ENCODE peak calls at places on chromosomes 11 and 22, in five cellular contexts. J, Z, K, E and D are unnamed samples. For H3K4me1, the result is how much of the 10 kb centered on the place peaks cover.

GRCh38 chr11:57425565-57426438 is 1.1 kb downstream of the SLC43A3 start:
- DNase-seq in J (peak), Z (no peak), K (no peak), E (peak), D (peak)

GRCh38 chr11:14967581-14968214 is 4.5 kb downstream of the CALCA start:
- DNase-seq in J (no peak), Z (no peak), K (no peak), E (no peak), D (no peak)

GRCh38 chr11:94046796-94047195 is 25.6 kb downstream of the HEPHL1 start:
- DNase-seq in J (no peak), Z (no peak), K (no peak), E (no peak), D (no peak)

GRCh38 chr22:31611065-31611760 is 50.8 kb downstream of the PISD start:
- DNase-seq in J (peak), Z (no peak), K (no peak), E (no peak), D (peak)

GRCh38 chr22:30843245-30843644 is 125.3 kb downstream of the MORC2 start:
- DNase-seq in J (no peak), Z (no peak), K (no peak), E (no peak), D (no peak)

GRCh38 chr22:30386608-30386959 is 627 bp downstream of the RNF215 start:
- DNase-seq in J (no peak), Z (no peak), K (no peak), E (peak), D (peak)

GRCh38 chr11:126202646-126203359 is 8.6 kb downstream of the RPUSD4 start:
- DNase-seq in J (no peak), Z (no peak), K (no peak), E (no peak), D (no peak)

GRCh38 chr22:49701380-49702067 is 126.1 kb downstream of the BRD1 start:
- DNase-seq in J (no peak), Z (no peak), K (no peak), E (no peak), D (no peak)

GRCh38 chr11:14275081-14275480 is 83.9 kb downstream of the RRAS2 start:
- DNase-seq in J (no peak), Z (no peak), K (no peak), E (no peak), D (no peak)

GRCh38 chr11:59206635-59207034 is 6.1 kb downstream of the MPEG1 start:
- DNase-seq in J (peak), Z (peak), K (peak), E (peak), D (no peak)

GRCh38 chr11:43927070-43927469 is 15.4 kb upstream of the C11orf96 start:
- DNase-seq in J (no peak), Z (no peak), K (no peak), E (no peak), D (no peak)

GRCh38 chr11:117457835-117458234 is 130.2 kb downstream of the CEP164 start:
- DNase-seq in J (no peak), Z (no peak), K (no peak), E (no peak), D (no peak)

GRCh38 chr11:113690619-113691569 is 15.2 kb downstream of the TMPRSS5 start:
- DNase-seq in J (peak), Z (peak), K (peak), E (peak), D (no peak)

GRCh38 chr11:64916848-64917662 is at the start of gene ATG2A:
- DNase-seq in J (peak), Z (peak), K (peak), E (peak), D (peak)

GRCh38 chr11:64915366-64915887 is 1.6 kb downstream of the ATG2A start:
- DNase-seq in J (no peak), Z (no peak), K (no peak), E (no peak), D (no peak)

GRCh38 chr11:64918056-64918455 is 1.0 kb upstream of the ATG2A start:
- DNase-seq in J (no peak), Z (peak), K (no peak), E (no peak), D (peak)

GRCh38 chr11:64917663-64917995 is 620 bp upstream of the ATG2A start:
- DNase-seq in J (no peak), Z (no peak), K (no peak), E (no peak), D (no peak)

DNA sequence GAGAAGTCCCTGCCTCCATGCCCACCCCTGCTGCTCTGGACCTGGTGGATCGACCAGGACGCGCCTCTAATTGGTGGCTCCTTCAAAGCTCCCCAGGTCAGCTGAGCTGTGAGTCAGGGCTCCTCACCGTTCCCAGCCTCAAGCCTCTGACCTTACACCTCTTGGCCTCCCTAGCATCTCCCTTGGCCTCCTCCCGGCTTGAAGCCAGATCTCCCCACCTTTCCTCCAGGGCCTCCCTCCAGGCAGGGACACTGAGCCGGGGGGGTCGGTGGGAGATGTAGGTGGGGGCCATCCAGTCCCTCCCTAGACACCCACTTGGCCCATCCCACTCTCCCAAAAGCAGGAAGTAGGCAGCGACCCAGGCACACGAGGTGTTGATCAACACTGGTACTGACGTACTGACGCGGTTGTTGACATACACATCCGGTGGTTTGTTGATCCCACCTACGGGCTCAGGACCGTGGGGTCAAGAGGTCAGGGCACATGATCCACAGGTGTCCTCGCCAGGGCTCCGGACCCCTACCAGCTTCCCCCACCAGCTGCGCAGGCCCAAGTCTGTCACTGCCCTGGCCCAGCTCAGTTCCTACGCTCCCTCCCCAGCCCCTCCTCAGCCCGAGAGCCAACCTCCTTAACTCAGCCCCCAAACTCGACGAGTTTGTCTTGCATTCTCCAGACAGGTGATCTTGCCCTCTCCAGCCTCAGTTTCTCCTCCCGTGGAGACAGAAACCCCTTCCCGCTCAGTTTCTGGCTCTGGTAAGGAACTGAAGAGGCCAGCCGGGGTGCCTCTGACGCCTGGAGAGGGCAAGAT is 765 bp downstream of the ATG2A start:
- DNase-seq in J (peak), Z (peak), K (no peak), E (peak), D (peak)
- H3K4me3 ChIP-seq in J (peak), Z (peak), K (peak), E (peak), D (peak)

GRCh38 chr22:38226853-38227649 is 25.3 kb downstream of the MAFF start:
- DNase-seq in J (no peak), Z (no peak), K (no peak), E (no peak), D (no peak)

GRCh38 chr22:38230916-38231315 is 29.1 kb downstream of the MAFF start:
- DNase-seq in J (no peak), Z (no peak), K (no peak), E (no peak), D (no peak)

GRCh38 chr22:38230108-38230825 is 28.5 kb downstream of the MAFF start:
- DNase-seq in J (peak), Z (peak), K (no peak), E (peak), D (no peak)

GRCh38 chr22:38228326-38228872 is 26.6 kb downstream of the MAFF start:
- DNase-seq in J (no peak), Z (no peak), K (no peak), E (no peak), D (no peak)

DNA sequence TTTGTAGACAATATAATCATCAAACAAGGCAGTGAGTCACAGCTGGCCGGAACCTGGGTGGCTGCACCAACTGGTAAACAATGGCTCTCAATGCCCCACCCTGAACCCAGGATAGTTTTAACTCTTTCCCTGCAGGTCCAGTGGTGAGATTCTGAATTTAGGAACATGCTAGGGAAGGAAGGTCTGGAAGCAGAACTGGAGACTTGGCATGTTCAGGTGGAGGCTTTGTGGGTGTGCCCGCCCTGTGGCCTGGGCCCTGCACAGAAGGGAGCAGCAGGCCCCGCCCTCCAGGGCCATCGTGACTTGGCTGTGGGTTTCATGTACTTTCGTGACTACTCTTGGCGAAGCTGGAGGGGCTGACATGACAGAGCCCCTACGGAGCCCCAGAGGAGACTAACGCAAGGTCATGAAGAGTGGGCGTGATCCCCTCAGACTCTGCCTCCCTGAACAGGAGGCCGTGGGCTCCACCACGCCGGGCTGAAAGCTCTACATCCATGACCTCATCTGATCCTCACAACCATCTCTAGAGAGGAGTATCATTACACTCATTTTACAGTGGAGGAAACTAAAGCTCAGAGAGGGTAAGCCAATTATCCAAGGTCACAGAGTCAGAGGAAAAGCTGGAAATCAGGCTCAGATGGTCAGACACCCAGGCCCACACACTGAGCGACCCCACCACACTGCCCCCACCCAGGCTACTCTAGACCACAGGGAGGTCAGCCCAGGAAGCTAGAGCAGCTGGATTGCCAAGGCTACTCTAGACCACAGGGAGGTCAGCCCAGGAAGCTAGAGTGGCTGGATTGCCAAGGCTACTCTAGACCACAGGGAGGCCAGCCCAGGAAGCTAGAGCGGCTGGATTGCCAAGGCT is 27.3 kb downstream of the MAFF start:
- DNase-seq in J (peak), Z (peak), K (peak), E (peak), D (no peak)
- TF ChIP-seq POLR2A in J (no peak), Z (no peak), K (no peak), E (no peak), D (no peak)

DNA sequence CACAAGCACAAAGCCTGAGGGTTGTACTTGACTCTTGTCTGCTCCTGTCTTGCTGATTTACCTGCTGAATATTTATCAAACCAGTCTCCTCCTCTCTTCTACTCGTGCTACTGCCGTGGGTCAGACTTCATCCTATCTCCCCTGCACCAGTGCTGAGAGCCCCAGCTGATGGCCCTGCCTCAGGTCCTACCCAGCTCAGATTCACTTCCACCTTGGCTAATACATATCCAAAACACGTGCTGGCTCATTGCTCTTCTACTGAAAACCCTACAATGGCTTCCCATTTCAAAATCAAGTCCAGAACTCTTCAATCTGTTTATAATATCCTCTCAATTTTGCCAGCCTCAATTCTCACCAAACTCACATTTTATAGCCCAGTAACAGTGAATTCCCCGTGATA is 48.3 kb downstream of the RAB30 start:
- DNase-seq in J (no peak), Z (no peak), K (no peak), E (no peak), D (no peak)
- H3K4me1 ChIP-seq in J (under half), Z (under half), K (under half), E (under half), D (under half)

GRCh38 chr22:20154602-20155183 is 3.8 kb upstream of the CCDC188 start:
- DNase-seq in J (no peak), Z (no peak), K (no peak), E (no peak), D (no peak)
- H3K4me3 ChIP-seq in J (no peak), Z (no peak), K (no peak), E (no peak), D (no peak)

GRCh38 chr11:68213135-68213515 is at the start of gene KMT5B:
- DNase-seq in J (peak), Z (no peak), K (peak), E (peak), D (peak)

GRCh38 chr11:68214173-68215086 is 1.3 kb upstream of the KMT5B start:
- DNase-seq in J (peak), Z (no peak), K (no peak), E (peak), D (no peak)

GRCh38 chr11:68213555-68214172 is 568 bp upstream of the KMT5B start:
- DNase-seq in J (peak), Z (peak), K (peak), E (peak), D (peak)

GRCh38 chr11:68212421-68213134 is 518 bp downstream of the KMT5B start:
- DNase-seq in J (peak), Z (peak), K (peak), E (peak), D (peak)

GRCh38 chr11:68211546-68211945 is 1.6 kb downstream of the KMT5B start:
- DNase-seq in J (peak), Z (no peak), K (no peak), E (peak), D (no peak)
- TF ChIP-seq POLR2A in J (no peak), Z (no peak), K (no peak), E (peak), D (no peak)

DNA sequence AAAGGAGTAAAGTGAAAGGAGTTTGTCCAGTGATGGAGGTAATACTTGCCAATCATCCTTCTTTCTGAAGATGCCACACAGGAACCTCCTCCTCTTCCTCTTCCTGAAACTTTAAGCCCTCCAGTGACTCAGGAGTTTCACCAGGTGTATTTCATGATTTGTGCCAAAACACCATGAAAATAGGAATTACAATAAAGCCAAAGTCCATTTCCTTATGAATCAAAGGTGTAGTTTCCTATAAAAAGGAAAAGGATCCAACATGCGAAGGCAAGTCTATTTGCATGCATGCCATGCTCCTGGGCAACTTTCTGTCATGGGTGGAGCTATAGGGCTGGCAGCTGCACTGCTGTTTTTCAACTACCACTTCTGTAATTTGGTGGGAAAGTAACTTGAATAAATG is 9.8 kb upstream of the POU2AF1 start:
- DNase-seq in J (no peak), Z (no peak), K (no peak), E (peak), D (no peak)
- H3K4me1 ChIP-seq in J (under half), Z (under half), K (under half), E (under half), D (under half)